ENCODE peak calls at places on chromosome 15, in nine cellular contexts. L is AG08396, D is hippocampal formation, V is uterus, Y is memory B cell, H is endothelial cell, X is A172, J is cardiac septum, Z is A673. K is an unnamed sample.
A peak's percentile ranks its signal among the peaks of the same experiment; 100 is the strongest.

GRCh38 chr15:70833897-70834765 is 19.8 kb downstream of the LARP6 start:
- DNase-seq in Y (no peak), H (no peak), D (no peak), Z (peak; percentile 84), L (peak; percentile 64), X (peak; percentile 78), J (no peak), V (no peak), K (no peak)

GRCh38 chr15:57667171-57667924 is 39.2 kb upstream of the POLR2M start:
- DNase-seq in H (no peak), Y (no peak), X (peak; percentile 44), Z (peak; percentile 53), L (peak; percentile 57), V (peak; percentile 30), D (peak; percentile 8), J (no peak), K (peak; percentile 34)

GRCh38 chr15:96218623-96219465 is 111.7 kb upstream of the NR2F2 start:
- DNase-seq in X (no peak), J (no peak), Y (no peak), V (no peak), L (no peak), Z (no peak), H (no peak), D (no peak), K (no peak)

GRCh38 chr15:65189102-65189740 is 4.1 kb upstream of the CLPX start:
- DNase-seq in J (no peak), H (peak; percentile 48), D (no peak), Y (peak; percentile 15), Z (peak; percentile 78), V (no peak), L (peak; percentile 62), X (peak; percentile 46), K (peak; percentile 36)

GRCh38 chr15:66006986-66007385 is 137.7 kb downstream of the RAB11A start:
- DNase-seq in L (no peak), D (no peak), X (no peak), Z (no peak), Y (no peak), J (no peak), H (no peak), V (no peak), K (peak; percentile 36)

GRCh38 chr15:58348095-58348812 is 83.5 kb upstream of the LIPC start:
- DNase-seq in Y (no peak), D (no peak), X (no peak), H (no peak), Z (no peak), V (no peak), L (no peak), J (no peak), K (no peak)

GRCh38 chr15:91124155-91124554 is 24.1 kb downstream of the SV2B start:
- DNase-seq in L (no peak), Y (no peak), Z (no peak), X (no peak), H (no peak), D (no peak), J (no peak), V (no peak), K (no peak)

GRCh38 chr15:62770111-62770660 is 272.4 kb upstream of the TPM1 start:
- DNase-seq in Z (no peak), X (no peak), H (no peak), L (no peak), J (no peak), Y (no peak), D (no peak), V (no peak), K (no peak)

GRCh38 chr15:67708500-67708899 is 116.8 kb upstream of the SKOR1 start:
- DNase-seq in H (no peak), L (no peak), X (no peak), D (no peak), V (no peak), J (no peak), Z (no peak), Y (no peak), K (no peak)

GRCh38 chr15:70473623-70474366 is 289.6 kb downstream of the UACA start:
- DNase-seq in Y (no peak), L (no peak), H (no peak), D (no peak), Z (peak; percentile 32), J (no peak), V (peak; percentile 55), X (no peak), K (no peak)

GRCh38 chr15:39429898-39430357 is 151.0 kb upstream of the THBS1 start:
- DNase-seq in J (no peak), X (peak; percentile 74), D (no peak), V (no peak), L (peak; percentile 47), Y (no peak), Z (no peak), H (no peak), K (peak; percentile 79)

K was measured in foreskin keratinocyte.